ENCODE peak calls at places on chromosomes 3 and 15, in five cellular contexts. D is heart left ventricle, Y is upper lobe of left lung, U is IMR-90, W is HCT116. Q is an unnamed sample. For H3K36me3, the result is how much of the 10 kb centered on the place peaks cover.

GRCh38 chr15:42152921-42153680 is 3.3 kb downstream of the PLA2G4F start:
- DNase-seq in D (no peak), Y (no peak), U (no peak), W (no peak), Q (no peak)

GRCh38 chr3:177321819-177322218 is 124.5 kb upstream of the TBL1XR1 start:
- DNase-seq in D (no peak), Y (no peak), U (no peak), W (no peak), Q (no peak)

GRCh38 chr3:188881954-188882641 is 289.7 kb upstream of the TPRG1 start:
- DNase-seq in D (no peak), Y (no peak), U (peak), W (peak), Q (no peak)

GRCh38 chr3:168073842-168074311 is 21.8 kb downstream of the GOLIM4 start:
- DNase-seq in D (no peak), Y (no peak), U (no peak), W (no peak), Q (no peak)

GRCh38 chr3:124019291-124019690 is 27.4 kb upstream of the ROPN1 start:
- DNase-seq in D (no peak), Y (no peak), U (no peak), W (no peak), Q (no peak)

GRCh38 chr3:41267975-41268640 is 68.8 kb downstream of the CTNNB1 start:
- DNase-seq in D (no peak), Y (no peak), U (peak), W (peak), Q (no peak)

GRCh38 chr3:171753665-171754408 is 56.4 kb downstream of the PLD1 start:
- DNase-seq in D (no peak), Y (no peak), U (peak), W (no peak), Q (no peak)

GRCh38 chr3:16258177-16258576 is 6.6 kb downstream of the DPH3 start:
- DNase-seq in D (no peak), Y (no peak), U (no peak), W (no peak), Q (no peak)

GRCh38 chr3:151925876-151926275 is 52.4 kb downstream of the SUCNR1 start:
- DNase-seq in D (no peak), Y (no peak), U (peak), W (no peak), Q (no peak)

GRCh38 chr3:188431553-188431952 is 277.6 kb downstream of the LPP start:
- DNase-seq in D (no peak), Y (no peak), U (peak), W (no peak), Q (no peak)

GRCh38 chr3:190012784-190013183 is 107.9 kb downstream of the P3H2 start:
- DNase-seq in D (no peak), Y (no peak), U (no peak), W (peak), Q (no peak)

GRCh38 chr15:69443032-69443611 is 9.5 kb upstream of the RPLP1 start:
- DNase-seq in D (no peak), Y (no peak), U (no peak), W (no peak), Q (no peak)

GRCh38 chr3:127817331-127817821 is 4.9 kb downstream of the MGLL start:
- DNase-seq in D (no peak), Y (peak), U (peak), W (peak), Q (peak)

GRCh38 chr3:33231755-33232465 is 13.3 kb upstream of the SUSD5 start:
- DNase-seq in D (no peak), Y (no peak), U (no peak), W (no peak), Q (no peak)

GRCh38 chr3:49701388-49702077 is 12.2 kb downstream of the RNF123 start:
- DNase-seq in D (no peak), Y (no peak), U (no peak), W (no peak), Q (no peak)

GRCh38 chr15:62569460-62570404 is 404.6 kb upstream of the C2CD4B start:
- DNase-seq in D (peak), Y (peak), U (peak), W (no peak), Q (peak)

GRCh38 chr3:113552851-113553250 is 20.5 kb downstream of the SIDT1 start:
- DNase-seq in D (no peak), Y (no peak), U (no peak), W (no peak), Q (no peak)

GRCh38 chr15:99438222-99438592 is 127.6 kb upstream of the MEF2A start:
- DNase-seq in D (peak), Y (no peak), U (no peak), W (no peak), Q (no peak)
- H3K4me3 ChIP-seq in D (no peak), Y (no peak), U (no peak), W (no peak), Q (no peak)

GRCh38 chr3:197683191-197683590 is 53.5 kb downstream of the RUBCN start:
- DNase-seq in D (no peak), Y (no peak), U (no peak), W (no peak), Q (no peak)
- H3K36me3 ChIP-seq in D (under half), Y (under half), U (under half), W (under half), Q (under half)

GRCh38 chr3:51501833-51502561 is 2.2 kb upstream of the DCAF1 start:
- DNase-seq in D (peak), Y (peak), U (peak), W (peak), Q (peak)

GRCh38 chr3:51503007-51503406 is 3.2 kb upstream of the DCAF1 start:
- DNase-seq in D (no peak), Y (no peak), U (no peak), W (no peak), Q (no peak)

GRCh38 chr3:51500632-51501131 is 867 bp upstream of the DCAF1 start:
- DNase-seq in D (no peak), Y (no peak), U (no peak), W (no peak), Q (peak)

GRCh38 chr3:51502562-51502910 is 2.7 kb upstream of the DCAF1 start:
- DNase-seq in D (no peak), Y (no peak), U (no peak), W (no peak), Q (no peak)

DNA sequence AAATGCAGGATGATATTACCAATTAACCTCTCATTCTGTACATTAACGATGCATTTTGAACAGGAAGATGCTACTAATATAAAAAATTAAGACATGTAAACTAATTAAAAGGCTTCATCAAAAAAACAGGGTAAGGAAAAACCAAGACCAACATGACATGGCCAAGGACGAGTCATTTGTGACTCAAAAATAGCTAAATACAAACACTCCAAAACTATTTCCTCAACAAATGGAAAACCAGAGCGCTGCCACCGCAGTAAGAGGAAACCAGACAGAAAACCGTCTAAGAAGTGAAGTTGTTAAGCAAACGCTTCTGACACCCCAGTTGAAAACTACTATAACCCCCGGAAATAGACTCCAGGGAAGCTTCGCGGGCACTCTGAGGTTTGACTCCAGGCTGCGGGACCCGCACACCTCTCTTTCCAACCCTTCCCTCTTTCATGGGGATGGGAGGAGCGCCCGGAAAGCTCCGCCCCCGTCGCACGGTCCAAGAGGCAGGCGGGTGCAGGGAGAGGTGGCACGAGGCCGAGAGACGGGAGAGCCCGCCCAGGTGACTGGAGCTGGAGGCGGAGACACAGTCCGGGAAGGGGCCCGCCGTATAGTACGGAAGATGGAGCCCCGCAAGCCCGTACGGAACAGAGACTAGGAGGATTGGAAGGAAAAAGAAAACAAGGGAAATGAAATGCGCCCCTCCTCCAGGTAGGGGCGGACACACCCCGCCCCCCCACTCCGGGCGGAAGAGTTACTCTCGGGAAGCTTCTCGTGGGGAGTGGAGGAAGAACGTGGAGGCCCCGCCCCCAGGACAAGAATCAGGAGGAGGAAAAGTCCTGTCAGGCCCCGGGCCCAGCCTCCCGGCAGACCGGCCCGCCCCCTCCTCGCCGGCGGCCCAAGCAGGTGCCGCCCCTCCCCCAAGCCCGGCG is 684 bp downstream of the DCAF1 start:
- DNase-seq in D (peak), Y (peak), U (peak), W (peak), Q (peak)
- TF ChIP-seq POLR2A in D (peak), Y (no peak), U (peak), W (peak), Q (peak)

GRCh38 chr3:84961492-84962255 is 2.9 kb downstream of the CADM2 start:
- DNase-seq in D (no peak), Y (no peak), U (no peak), W (no peak), Q (no peak)

GRCh38 chr3:84959470-84960380 is 936 bp downstream of the CADM2 start:
- DNase-seq in D (no peak), Y (no peak), U (no peak), W (no peak), Q (no peak)

GRCh38 chr3:84960994-84961393 is 2.2 kb downstream of the CADM2 start:
- DNase-seq in D (no peak), Y (no peak), U (no peak), W (no peak), Q (no peak)

GRCh38 chr3:84958495-84959469 is at the start of gene CADM2:
- DNase-seq in D (peak), Y (peak), U (peak), W (no peak), Q (peak)

DNA sequence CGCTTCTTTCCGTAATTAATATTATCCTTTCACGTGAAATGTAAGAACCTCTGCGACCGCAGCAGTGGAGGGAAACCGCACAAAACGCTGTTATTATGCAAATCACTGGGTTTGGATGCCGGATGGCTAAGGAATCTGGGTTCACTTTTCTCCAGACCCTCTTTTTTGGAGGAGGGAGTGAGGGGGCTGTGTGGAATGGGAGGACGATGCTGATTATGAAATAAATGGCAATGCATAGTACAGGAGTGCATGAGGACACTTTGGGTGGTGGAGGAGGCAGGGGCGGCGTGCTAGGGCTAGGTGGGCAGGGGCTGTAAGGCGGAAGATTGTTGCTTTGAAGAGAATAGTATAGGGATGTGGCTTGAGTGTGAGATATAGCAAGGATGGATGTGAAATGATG is 1.8 kb downstream of the CADM2 start:
- DNase-seq in D (no peak), Y (no peak), U (no peak), W (no peak), Q (no peak)
- H3K4me3 ChIP-seq in D (no peak), Y (no peak), U (no peak), W (no peak), Q (peak)

DNA sequence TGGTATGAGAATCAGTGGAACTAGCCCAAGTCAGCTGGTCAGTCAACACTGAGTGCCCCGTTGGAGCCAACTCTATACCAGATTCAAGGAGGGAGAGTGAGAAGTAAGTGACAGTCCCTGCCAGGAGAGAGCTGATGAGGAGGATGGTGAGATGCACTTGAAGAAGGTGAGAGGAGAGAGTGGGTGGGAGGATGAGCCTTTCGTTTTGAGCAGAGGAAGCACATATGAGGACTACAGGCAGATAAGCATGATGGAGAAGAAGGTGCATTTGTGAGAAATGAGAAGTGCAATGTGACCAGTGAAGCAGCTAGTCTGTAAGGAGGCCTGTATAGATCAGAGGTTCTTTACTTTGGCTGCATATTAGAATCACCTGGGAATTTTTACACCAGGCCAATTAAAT is 40.4 kb downstream of the NME9 start:
- DNase-seq in D (no peak), Y (no peak), U (no peak), W (no peak), Q (no peak)
- H3K36me3 ChIP-seq in D (under half), Y (under half), U (under half), W (under half), Q (half or more)

GRCh38 chr3:71063768-71064287 is 519.7 kb downstream of the FOXP1 start:
- DNase-seq in D (peak), Y (peak), U (peak), W (no peak), Q (no peak)
- TF ChIP-seq POLR2A in D (no peak), Y (peak), U (peak), W (no peak), Q (no peak)

GRCh38 chr15:51846463-51847230 is 17.2 kb downstream of the TMOD3 start:
- DNase-seq in D (no peak), Y (no peak), U (peak), W (peak), Q (no peak)
- H3K4me3 ChIP-seq in D (no peak), Y (no peak), U (no peak), W (peak), Q (no peak)

GRCh38 chr3:38370861-38371260 is 24.3 kb downstream of the XYLB start:
- DNase-seq in D (no peak), Y (no peak), U (no peak), W (no peak), Q (no peak)
- H3K36me3 ChIP-seq in D (under half), Y (under half), U (under half), W (under half), Q (under half)

DNA sequence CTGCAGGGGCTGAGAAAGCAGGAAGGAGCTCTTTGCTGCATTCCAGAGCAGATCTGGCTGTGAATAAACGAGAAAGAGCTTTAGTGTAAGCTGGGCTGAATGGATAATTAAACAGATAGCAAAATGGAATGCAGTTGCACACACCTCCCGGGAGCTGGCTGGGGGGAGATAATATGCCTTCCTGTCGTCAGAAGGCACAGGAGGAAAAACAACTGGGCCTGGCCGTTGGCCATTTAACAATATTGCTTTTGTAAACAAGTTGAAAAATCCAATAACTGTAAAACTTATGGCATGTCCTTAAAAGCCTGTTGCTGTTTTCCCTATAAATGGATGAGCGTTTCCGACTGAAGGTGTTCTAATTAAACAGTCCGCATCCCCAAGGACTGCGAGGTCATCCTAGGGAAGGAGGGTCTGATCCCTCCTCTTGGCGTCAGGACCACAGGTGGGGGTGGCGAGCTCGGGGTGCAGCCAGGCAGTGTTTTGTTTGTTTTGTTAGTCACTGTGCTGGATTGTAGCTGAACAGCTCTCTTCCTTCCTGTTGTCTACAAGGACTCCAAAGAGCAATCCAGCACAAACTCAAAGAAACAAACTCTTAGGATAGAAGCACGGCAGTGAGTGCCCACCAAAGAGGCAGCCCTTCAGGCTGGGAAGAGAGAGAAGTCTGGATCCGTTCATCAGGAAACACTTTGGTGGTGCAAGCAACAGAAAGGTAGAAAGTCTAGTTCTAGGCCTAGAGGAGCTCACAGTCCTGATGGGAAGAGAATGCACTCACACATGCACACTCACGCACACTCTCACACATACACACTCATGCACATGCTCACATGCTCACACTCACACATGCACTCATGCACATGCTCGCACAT is 133.4 kb upstream of the SMAD3 start:
- DNase-seq in D (no peak), Y (peak), U (peak), W (peak), Q (no peak)
- TF ChIP-seq POLR2A in D (no peak), Y (no peak), U (no peak), W (no peak), Q (no peak)

Q was measured in gastrocnemius medialis.